ENCODE peak calls at places on chromosomes 16 and 17, in ten cellular contexts. Z, T, X, Y, G, R, N, H, D and J are unnamed samples.

GRCh38 chr17:83037084-83037950 is 42.1 kb upstream of the METRNL start:
- DNase-seq in Z (peak; percentile 27), T (no peak), X (no peak), Y (peak; percentile 17), G (no peak), R (no peak), N (no peak), H (no peak), D (no peak), J (no peak)

GRCh38 chr16:88444826-88445582 is 8.1 kb upstream of the ZFPM1 start:
- DNase-seq in Z (no peak), T (no peak), X (no peak), Y (no peak), G (no peak), R (no peak), N (no peak), H (no peak), D (peak; percentile 62), J (no peak)

GRCh38 chr17:71440513-71440912 is 680.3 kb upstream of the SOX9 start:
- DNase-seq in Z (no peak), T (no peak), X (no peak), Y (no peak), G (no peak), R (no peak), N (no peak), H (no peak), D (no peak), J (no peak)

GRCh38 chr16:57949013-57949412 is 21.9 kb downstream of the CNGB1 start:
- DNase-seq in Z (no peak), T (no peak), X (no peak), Y (no peak), G (no peak), R (no peak), N (no peak), H (no peak), D (no peak), J (no peak)

GRCh38 chr16:30119428-30119827 is 3.6 kb downstream of the MAPK3 start:
- DNase-seq in Z (no peak), T (no peak), X (no peak), Y (no peak), G (no peak), R (no peak), N (no peak), H (no peak), D (no peak), J (no peak)

GRCh38 chr17:3590231-3590630 is 19.0 kb downstream of the TRPV1 start:
- DNase-seq in Z (no peak), T (no peak), X (no peak), Y (no peak), G (no peak), R (no peak), N (no peak), H (no peak), D (no peak), J (no peak)

GRCh38 chr17:79566251-79566955 is 44.4 kb downstream of the RBFOX3 start:
- DNase-seq in Z (no peak), T (no peak), X (no peak), Y (no peak), G (no peak), R (no peak), N (no peak), H (no peak), D (no peak), J (no peak)

GRCh38 chr17:3447625-3448024 is 14.0 kb upstream of the OR1E2 start:
- DNase-seq in Z (no peak), T (peak; percentile 21), X (peak; percentile 32), Y (no peak), G (peak; percentile 25), R (no peak), N (peak; percentile 6), H (no peak), D (no peak), J (no peak)

GRCh38 chr17:58414596-58414997 is 2.7 kb downstream of the RNF43 start:
- DNase-seq in Z (no peak), T (no peak), X (no peak), Y (no peak), G (peak; percentile 60), R (no peak), N (peak; percentile 41), H (no peak), D (no peak), J (no peak)

GRCh38 chr17:67151717-67152116 is 93.3 kb downstream of the HELZ start:
- DNase-seq in Z (no peak), T (no peak), X (no peak), Y (no peak), G (peak; percentile 47), R (no peak), N (no peak), H (no peak), D (no peak), J (no peak)

GRCh38 chr16:75043175-75043937 is 44.5 kb downstream of the ZNRF1 start:
- DNase-seq in Z (no peak), T (no peak), X (no peak), Y (no peak), G (no peak), R (no peak), N (no peak), H (no peak), D (no peak), J (no peak)

GRCh38 chr16:81469710-81470481 is 25.3 kb downstream of the CMIP start:
- DNase-seq in Z (no peak), T (peak; percentile 53), X (peak; percentile 80), Y (no peak), G (no peak), R (no peak), N (no peak), H (peak; percentile 39), D (no peak), J (no peak)

GRCh38 chr16:9092963-9093477 is 1.6 kb downstream of the HAPSTR1 start:
- DNase-seq in Z (peak; percentile 45), T (no peak), X (no peak), Y (peak; percentile 48), G (no peak), R (peak; percentile 61), N (peak; percentile 19), H (peak; percentile 42), D (no peak), J (no peak)

GRCh38 chr16:1525871-1526607 is 7.4 kb upstream of the TMEM204 start:
- DNase-seq in Z (no peak), T (no peak), X (no peak), Y (no peak), G (no peak), R (no peak), N (no peak), H (peak; percentile 45), D (no peak), J (no peak)

GRCh38 chr17:43543300-43543699 is 2.8 kb downstream of the ETV4 start:
- DNase-seq in Z (no peak), T (no peak), X (no peak), Y (no peak), G (no peak), R (no peak), N (no peak), H (no peak), D (no peak), J (no peak)

GRCh38 chr16:6573577-6573976 is 759.1 kb upstream of the RBFOX1 start:
- DNase-seq in Z (no peak), T (peak; percentile 88), X (peak; percentile 84), Y (peak; percentile 41), G (no peak), R (peak; percentile 72), N (no peak), H (no peak), D (peak; percentile 82), J (no peak)

GRCh38 chr16:83813818-83814653 is 6.3 kb downstream of the HSBP1 start:
- DNase-seq in Z (peak; percentile 67), T (no peak), X (no peak), Y (no peak), G (peak; percentile 20), R (no peak), N (peak; percentile 70), H (no peak), D (peak; percentile 60), J (peak; percentile 53)

GRCh38 chr16:30382398-30383015 is at the start of gene SEPTIN1:
- DNase-seq in Z (no peak), T (no peak), X (no peak), Y (no peak), G (no peak), R (no peak), N (no peak), H (peak; percentile 74), D (no peak), J (no peak)

GRCh38 chr17:82384730-82385429 is 13.3 kb downstream of the UTS2R start:
- DNase-seq in Z (no peak), T (no peak), X (no peak), Y (peak; percentile 86), G (peak; percentile 73), R (peak; percentile 45), N (peak; percentile 87), H (no peak), D (no peak), J (peak; percentile 84)

GRCh38 chr16:31061813-31062440 is 12.1 kb downstream of the ZNF668 start:
- DNase-seq in Z (no peak), T (no peak), X (no peak), Y (no peak), G (no peak), R (no peak), N (no peak), H (no peak), D (no peak), J (no peak)

GRCh38 chr16:78478267-78478821 is 378.9 kb downstream of the WWOX start:
- DNase-seq in Z (no peak), T (no peak), X (no peak), Y (no peak), G (peak; percentile 6), R (no peak), N (peak; percentile 51), H (peak; percentile 12), D (no peak), J (no peak)

GRCh38 chr17:19020016-19020415 is 15.5 kb upstream of the FAM83G start:
- DNase-seq in Z (no peak), T (no peak), X (no peak), Y (no peak), G (no peak), R (no peak), N (no peak), H (no peak), D (no peak), J (no peak)

GRCh38 chr16:57245472-57246113 is 534 bp downstream of the ARL2BP start:
- DNase-seq in Z (no peak), T (no peak), X (peak; percentile 45), Y (no peak), G (no peak), R (peak; percentile 58), N (no peak), H (no peak), D (no peak), J (peak; percentile 38)

GRCh38 chr16:50153648-50154368 is 702 bp downstream of the TENT4B start:
- DNase-seq in Z (peak; percentile 54), T (peak; percentile 54), X (no peak), Y (peak; percentile 52), G (no peak), R (peak; percentile 38), N (no peak), H (no peak), D (peak; percentile 54), J (peak; percentile 57)

GRCh38 chr17:34623856-34624766 is 44.7 kb downstream of the TMEM132E start:
- DNase-seq in Z (no peak), T (no peak), X (no peak), Y (no peak), G (no peak), R (no peak), N (peak; percentile 15), H (no peak), D (no peak), J (no peak)

GRCh38 chr17:1548032-1548431 is 14.6 kb downstream of the PITPNA start:
- DNase-seq in Z (no peak), T (no peak), X (no peak), Y (no peak), G (no peak), R (no peak), N (no peak), H (no peak), D (no peak), J (no peak)

GRCh38 chr17:63961355-63962207 is 11.1 kb downstream of the SCN4A start:
- DNase-seq in Z (peak; percentile 85), T (no peak), X (no peak), Y (peak; percentile 76), G (peak; percentile 40), R (peak; percentile 74), N (no peak), H (peak; percentile 22), D (peak; percentile 36), J (peak; percentile 72)

GRCh38 chr17:80889897-80890550 is 101.6 kb upstream of the CHMP6 start:
- DNase-seq in Z (no peak), T (no peak), X (no peak), Y (no peak), G (no peak), R (no peak), N (no peak), H (no peak), D (no peak), J (no peak)